ENCODE peak calls at places on chromosomes 13 and 19, in five cellular contexts. B, Q, J, F and R are unnamed samples.

GRCh38 chr19:56253737-56254136 is 18.8 kb upstream of the EDDM13 start:
- DNase-seq in B (peak; percentile 71), Q (peak; percentile 23), J (no peak), F (peak; percentile 59), R (no peak)

GRCh38 chr19:49461656-49462055 is 8.6 kb downstream of the ALDH16A1 start:
- DNase-seq in B (no peak), Q (no peak), J (no peak), F (no peak), R (no peak)

GRCh38 chr19:39599116-39599515 is 3.2 kb upstream of the LGALS13 start:
- DNase-seq in B (peak; percentile 27), Q (peak; percentile 54), J (peak; percentile 58), F (peak; percentile 18), R (peak; percentile 53)

GRCh38 chr19:35248310-35249145 is at the start of gene LSR:
- DNase-seq in B (no peak), Q (peak; percentile 97), J (peak; percentile 93), F (no peak), R (peak; percentile 88)

GRCh38 chr19:38448225-38448624 is 14.7 kb downstream of the RYR1 start:
- DNase-seq in B (no peak), Q (no peak), J (no peak), F (no peak), R (no peak)

GRCh38 chr13:78679329-78679728 is 20.4 kb upstream of the OBI1 start:
- DNase-seq in B (no peak), Q (no peak), J (no peak), F (no peak), R (no peak)

GRCh38 chr19:10861118-10861651 is 10.2 kb upstream of the CARM1 start:
- DNase-seq in B (no peak), Q (peak; percentile 62), J (peak; percentile 84), F (peak; percentile 48), R (no peak)

GRCh38 chr13:33351324-33351723 is 65.8 kb upstream of the STARD13 start:
- DNase-seq in B (peak; percentile 64), Q (no peak), J (no peak), F (peak; percentile 67), R (no peak)

GRCh38 chr13:79735228-79735627 is 254.3 kb downstream of the NDFIP2 start:
- DNase-seq in B (peak; percentile 41), Q (no peak), J (no peak), F (peak; percentile 61), R (no peak)

GRCh38 chr13:98443329-98443728 is 133.6 kb downstream of the STK24 start:
- DNase-seq in B (peak; percentile 92), Q (peak; percentile 57), J (no peak), F (peak; percentile 87), R (no peak)

GRCh38 chr13:33217256-33217655 is 68.3 kb downstream of the STARD13 start:
- DNase-seq in B (no peak), Q (no peak), J (no peak), F (no peak), R (no peak)

GRCh38 chr13:34338102-34338501 is 520.2 kb downstream of the RFC3 start:
- DNase-seq in B (no peak), Q (no peak), J (no peak), F (no peak), R (no peak)

GRCh38 chr13:113922412-113923118 is 51.3 kb downstream of the C13orf46 start:
- DNase-seq in B (no peak), Q (no peak), J (no peak), F (no peak), R (no peak)

GRCh38 chr13:47117268-47117667 is 220.4 kb upstream of the HTR2A start:
- DNase-seq in B (peak; percentile 89), Q (no peak), J (no peak), F (peak; percentile 76), R (no peak)

GRCh38 chr13:75836441-75836840 is 200.3 kb downstream of the LMO7 start:
- DNase-seq in B (no peak), Q (no peak), J (no peak), F (no peak), R (no peak)

GRCh38 chr19:17070421-17070820 is 4.8 kb downstream of the HAUS8 start:
- DNase-seq in B (no peak), Q (no peak), J (no peak), F (no peak), R (no peak)

GRCh38 chr19:17183858-17184271 is 31.3 kb upstream of the USE1 start:
- DNase-seq in B (no peak), Q (no peak), J (no peak), F (no peak), R (no peak)

GRCh38 chr19:1154731-1155351 is 19.2 kb downstream of the SBNO2 start:
- DNase-seq in B (peak; percentile 86), Q (no peak), J (no peak), F (peak; percentile 95), R (no peak)

GRCh38 chr13:36193151-36193855 is 21.1 kb downstream of the SOHLH2 start:
- DNase-seq in B (no peak), Q (peak; percentile 73), J (no peak), F (no peak), R (no peak)

GRCh38 chr19:1266818-1267440 is 2.2 kb upstream of the CIRBP start:
- DNase-seq in B (no peak), Q (peak; percentile 55), J (peak; percentile 97), F (no peak), R (no peak)

GRCh38 chr19:2905918-2906519 is 5.3 kb downstream of the ZNF57 start:
- DNase-seq in B (no peak), Q (no peak), J (no peak), F (no peak), R (no peak)

GRCh38 chr13:39637890-39638289 is 17.6 kb upstream of the COG6 start:
- DNase-seq in B (no peak), Q (no peak), J (no peak), F (no peak), R (no peak)

GRCh38 chr19:42394751-42395150 is 4.7 kb upstream of the CNFN start:
- DNase-seq in B (peak; percentile 10), Q (peak; percentile 47), J (no peak), F (peak; percentile 34), R (no peak)

GRCh38 chr19:42388851-42389489 is 1.1 kb downstream of the CNFN start:
- DNase-seq in B (no peak), Q (no peak), J (no peak), F (no peak), R (no peak)

GRCh38 chr19:42386974-42387707 is 3.0 kb downstream of the CNFN start:
- DNase-seq in B (peak; percentile 33), Q (peak; percentile 92), J (peak; percentile 94), F (peak; percentile 70), R (peak; percentile 71)

GRCh38 chr19:42392165-42392564 is 2.1 kb upstream of the CNFN start:
- DNase-seq in B (no peak), Q (no peak), J (no peak), F (no peak), R (no peak)

GRCh38 chr19:42389899-42390298 is at the start of gene CNFN:
- DNase-seq in B (no peak), Q (no peak), J (no peak), F (no peak), R (no peak)
- H2BK15ac ChIP-seq in B (no peak within 1 kb of the TSS), Q (no peak within 1 kb of the TSS), J (peak within 1 kb of the TSS; percentile 31), F (no peak within 1 kb of the TSS), R (peak within 1 kb of the TSS; percentile 49)

GRCh38 chr19:5020368-5020767 is 51.5 kb downstream of the KDM4B start:
- DNase-seq in B (no peak), Q (no peak), J (no peak), F (no peak), R (no peak)

GRCh38 chr19:5022066-5022860 is 53.4 kb downstream of the KDM4B start:
- DNase-seq in B (no peak), Q (no peak), J (no peak), F (no peak), R (no peak)

GRCh38 chr19:5024282-5024681 is 55.4 kb downstream of the KDM4B start:
- DNase-seq in B (no peak), Q (no peak), J (no peak), F (no peak), R (no peak)

GRCh38 chr19:5025027-5025426 is 56.1 kb downstream of the KDM4B start:
- DNase-seq in B (no peak), Q (no peak), J (no peak), F (no peak), R (no peak)

GRCh38 chr19:5023128-5023571 is 54.2 kb downstream of the KDM4B start:
- DNase-seq in B (no peak), Q (no peak), J (no peak), F (no peak), R (no peak)
- H2BK15ac ChIP-seq in B (no peak overlapping the region), Q (no peak overlapping the region), J (no peak overlapping the region), F (no peak overlapping the region), R (no peak overlapping the region)

DNA sequence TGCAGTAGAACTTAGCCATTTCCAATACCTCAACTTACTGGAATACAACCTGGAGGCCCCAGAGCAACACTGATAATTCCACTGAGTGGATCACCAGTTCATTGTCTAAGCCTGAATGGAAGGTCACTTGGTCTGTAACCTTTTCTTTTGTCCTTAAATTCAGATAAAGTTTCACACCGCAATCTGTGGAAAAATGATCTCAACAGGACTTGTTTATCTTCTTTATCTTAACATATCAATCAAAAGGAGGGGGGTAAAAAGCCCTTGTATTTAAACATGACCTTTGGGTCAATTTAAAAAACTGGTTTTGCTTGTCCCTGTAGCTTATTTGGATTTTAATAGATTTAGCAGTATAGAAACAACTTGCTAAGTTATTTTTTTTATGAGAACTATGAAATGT is 21.6 kb downstream of the SAE1 start:
- DNase-seq in B (no peak), Q (peak; percentile 58), J (no peak), F (no peak), R (no peak)
- H2BK15ac ChIP-seq in B (no peak overlapping the region), Q (no peak overlapping the region), J (no peak overlapping the region), F (no peak overlapping the region), R (no peak overlapping the region)

GRCh38 chr13:20499986-20500385 is 25.7 kb downstream of the CRYL1 start:
- DNase-seq in B (peak; percentile 7), Q (no peak), J (no peak), F (peak; percentile 15), R (no peak)
- H2BK15ac ChIP-seq in B (no peak overlapping the region), Q (no peak overlapping the region), J (no peak overlapping the region), F (no peak overlapping the region), R (no peak overlapping the region)